ENCODE peak calls at places on chromosome 16, in five cellular contexts. Q is K562, X is A549, J is IMR-90, Y is SK-N-SH. S is an unnamed sample.

GRCh38 chr16:10256855-10257641 is 74.8 kb upstream of the GRIN2A start:
- DNase-seq in Q (peak), X (peak), J (no peak), Y (peak), S (peak)

GRCh38 chr16:85416267-85417109 is 196.6 kb upstream of the GSE1 start:
- DNase-seq in Q (peak), X (peak), J (peak), Y (peak), S (no peak)

GRCh38 chr16:89359296-89360147 is 130.8 kb downstream of the ANKRD11 start:
- DNase-seq in Q (no peak), X (no peak), J (no peak), Y (no peak), S (no peak)

GRCh38 chr16:52265446-52265861 is 281.5 kb downstream of the TOX3 start:
- DNase-seq in Q (no peak), X (no peak), J (no peak), Y (no peak), S (no peak)

GRCh38 chr16:60073376-60073775 is 1339.3 kb upstream of the GOT2 start:
- DNase-seq in Q (no peak), X (no peak), J (no peak), Y (no peak), S (no peak)

GRCh38 chr16:49754495-49755290 is 101.2 kb downstream of the ZNF423 start:
- DNase-seq in Q (no peak), X (no peak), J (no peak), Y (peak), S (no peak)

GRCh38 chr16:83843657-83844056 is 35.9 kb downstream of the HSBP1 start:
- DNase-seq in Q (no peak), X (no peak), J (no peak), Y (no peak), S (no peak)

GRCh38 chr16:65069090-65069489 is 52.8 kb downstream of the CDH11 start:
- DNase-seq in Q (no peak), X (peak), J (peak), Y (no peak), S (no peak)

GRCh38 chr16:46715769-46716305 is 26.4 kb downstream of the ORC6 start:
- DNase-seq in Q (no peak), X (no peak), J (no peak), Y (no peak), S (no peak)

GRCh38 chr16:23128056-23128455 is 21.2 kb downstream of the USP31 start:
- DNase-seq in Q (no peak), X (no peak), J (no peak), Y (no peak), S (no peak)

DNA sequence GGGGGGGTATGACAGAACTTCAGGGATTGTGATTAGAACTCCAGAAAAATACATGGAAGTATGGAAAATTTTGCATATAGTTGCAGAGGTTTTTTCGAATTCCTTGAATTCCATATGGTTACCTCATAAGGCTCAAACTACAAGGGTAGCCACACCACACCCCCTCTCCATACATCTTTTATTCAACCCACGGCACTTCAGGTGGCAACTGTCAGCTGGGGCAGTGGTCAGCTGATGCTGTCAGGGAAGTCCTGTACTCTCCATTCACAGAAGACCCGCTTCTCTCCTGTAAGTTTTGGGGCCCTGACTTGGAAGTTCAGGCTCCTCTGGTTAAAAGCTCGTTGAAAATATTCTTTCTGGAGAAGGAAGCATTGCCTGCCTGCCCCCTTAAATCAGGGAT is 57.5 kb upstream of the CLEC19A start:
- DNase-seq in Q (no peak), X (no peak), J (no peak), Y (no peak), S (no peak)
- TF ChIP-seq RCOR1 in Q (no peak), X (no peak), J (no peak), Y (no peak), S (no peak)

GRCh38 chr16:70253291-70254094 is 1.8 kb upstream of the EXOSC6 start:
- DNase-seq in Q (peak), X (peak), J (peak), Y (peak), S (no peak)

GRCh38 chr16:70252355-70252988 is 732 bp upstream of the EXOSC6 start:
- DNase-seq in Q (peak), X (peak), J (peak), Y (peak), S (no peak)

GRCh38 chr16:70250748-70251650 is 741 bp downstream of the EXOSC6 start:
- DNase-seq in Q (peak), X (peak), J (peak), Y (peak), S (no peak)

GRCh38 chr16:70254095-70254964 is 2.6 kb upstream of the EXOSC6 start:
- DNase-seq in Q (no peak), X (no peak), J (peak), Y (no peak), S (no peak)

DNA sequence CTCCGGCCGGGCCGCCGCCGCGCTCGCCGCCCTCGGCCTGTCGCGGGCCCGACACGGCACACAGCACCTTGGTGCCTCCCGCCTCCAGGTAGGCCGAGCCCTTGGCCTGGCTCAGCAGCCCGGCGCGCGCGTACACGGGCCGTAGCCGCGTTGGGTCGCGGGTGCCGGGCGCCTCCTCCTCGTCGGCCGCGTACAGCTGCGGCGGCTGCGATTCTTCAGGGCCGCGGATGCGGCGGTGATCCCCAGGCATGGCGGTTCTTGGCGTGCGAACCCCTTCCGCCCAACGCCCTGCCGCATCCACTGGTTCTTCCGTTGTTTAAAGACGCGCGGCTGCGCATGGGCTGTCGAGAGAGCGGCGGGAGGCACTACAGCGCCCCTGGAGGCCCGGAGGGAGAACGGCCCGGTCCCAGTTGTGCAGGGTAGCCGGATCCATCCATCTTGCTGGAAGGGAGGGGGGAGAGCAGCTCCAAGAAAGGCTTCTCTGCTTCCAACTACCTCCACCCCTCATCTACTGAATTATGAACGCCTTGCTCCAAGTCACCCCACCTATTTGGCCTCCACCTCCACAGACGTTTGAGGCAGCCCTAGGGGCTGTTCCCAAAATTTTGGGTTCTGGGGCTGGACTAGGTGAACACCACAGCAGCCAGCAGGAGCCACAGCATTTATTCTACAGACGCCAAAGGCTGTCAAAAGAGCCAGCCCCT is at the start of gene EXOSC6:
- DNase-seq in Q (peak), X (peak), J (peak), Y (peak), S (peak)
- TF ChIP-seq RCOR1 in Q (no peak), X (no peak), J (no peak), Y (peak), S (no peak)

DNA sequence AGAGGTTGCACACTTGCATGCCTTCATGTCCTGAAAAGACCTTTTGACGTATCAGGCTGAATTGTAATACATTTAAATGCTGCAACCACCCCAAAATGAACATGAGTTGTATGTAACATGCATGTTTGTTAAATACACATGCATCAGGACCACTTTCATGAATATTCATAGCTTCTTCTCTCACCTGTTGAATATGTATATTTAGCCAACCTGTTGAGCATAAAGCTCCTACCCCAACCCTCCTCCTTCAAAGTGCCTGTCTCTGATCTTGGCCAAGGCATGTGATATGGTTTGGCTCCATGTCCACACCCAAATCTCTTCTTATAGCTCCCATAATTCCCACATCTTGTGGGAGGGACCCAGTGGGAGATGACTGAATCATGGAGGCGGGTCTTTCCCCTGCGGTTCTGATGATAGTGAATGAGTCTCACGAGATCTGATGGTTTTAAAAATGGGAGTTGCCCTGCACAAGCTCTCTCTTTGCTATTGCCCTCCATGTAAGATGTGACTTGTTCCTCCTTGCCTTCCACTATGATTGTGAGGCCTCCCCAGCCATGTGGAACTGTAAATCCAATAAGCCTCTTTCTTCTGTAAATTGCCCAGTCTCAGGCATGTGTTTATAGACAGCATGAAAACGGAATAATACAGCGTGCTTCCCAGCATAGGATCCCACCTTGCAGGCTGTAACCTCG is 3.8 kb upstream of the CRYM start:
- DNase-seq in Q (no peak), X (no peak), J (no peak), Y (no peak), S (no peak)
- TF ChIP-seq RCOR1 in Q (no peak), X (no peak), J (no peak), Y (no peak), S (no peak)

GRCh38 chr16:56346131-56346890 is 79.0 kb downstream of the AMFR start:
- DNase-seq in Q (no peak), X (no peak), J (no peak), Y (no peak), S (no peak)
- TF ChIP-seq RCOR1 in Q (no peak), X (no peak), J (no peak), Y (no peak), S (no peak)

DNA sequence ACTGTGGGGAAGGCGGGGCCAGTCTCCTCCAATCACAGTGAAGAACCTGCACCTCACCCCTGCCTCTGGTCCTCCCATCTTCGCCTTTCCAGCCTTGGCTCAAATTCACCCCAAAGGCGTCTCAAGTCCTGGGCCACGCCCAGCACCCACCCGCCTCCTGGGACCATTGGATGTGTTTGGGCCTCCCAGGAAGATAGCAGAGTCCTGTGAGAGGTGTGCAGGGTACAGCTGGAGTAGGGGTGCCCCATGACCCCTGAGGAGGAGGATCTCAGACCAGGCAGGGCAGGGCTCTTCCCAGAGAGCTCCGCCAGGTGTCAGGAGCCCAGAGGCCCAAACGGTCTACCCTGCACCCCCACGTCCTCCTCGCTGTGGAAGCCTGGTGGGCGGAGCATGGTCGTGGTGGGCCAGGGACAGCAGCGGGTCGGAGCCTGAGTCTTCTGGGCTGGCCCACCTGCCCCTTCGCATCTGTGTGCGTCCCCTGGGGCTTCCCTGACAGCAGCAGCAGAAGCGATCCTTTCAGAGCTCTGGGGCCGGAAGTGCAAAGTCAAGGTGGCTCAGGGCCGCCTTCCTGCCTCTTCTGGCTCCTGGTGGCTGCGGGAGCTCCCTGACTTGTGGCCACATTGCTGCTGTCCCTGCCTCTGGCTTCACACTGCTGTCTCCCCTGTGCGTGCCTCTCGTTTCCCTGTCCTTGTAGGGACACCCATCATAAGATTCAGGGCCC is 34.9 kb upstream of the ZNF469 start:
- DNase-seq in Q (no peak), X (no peak), J (no peak), Y (peak), S (no peak)
- TF ChIP-seq RCOR1 in Q (no peak), X (no peak), J (no peak), Y (no peak), S (no peak)

DNA sequence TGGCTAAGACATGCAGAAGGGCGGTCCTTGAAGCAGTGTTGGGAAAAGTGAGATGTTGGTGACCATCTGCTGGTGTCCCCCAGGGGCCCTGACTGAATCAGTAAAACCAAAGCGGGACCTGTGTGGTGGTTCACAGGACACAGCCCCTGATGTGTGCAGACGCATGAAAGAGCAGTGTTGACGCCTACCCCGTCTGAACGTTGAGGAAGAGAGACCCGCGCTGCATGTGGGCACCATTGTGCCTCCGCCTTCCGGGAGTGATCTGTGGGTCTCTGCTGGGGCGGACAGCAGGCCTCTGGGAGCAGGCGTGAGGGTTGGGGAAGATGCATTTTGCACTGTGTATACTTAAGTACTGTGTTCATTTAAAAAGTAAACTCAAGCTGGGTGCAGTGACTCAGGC is 31.6 kb downstream of the MGRN1 start:
- DNase-seq in Q (no peak), X (no peak), J (no peak), Y (no peak), S (no peak)
- TF ChIP-seq RCOR1 in Q (no peak), X (no peak), J (no peak), Y (no peak), S (no peak)

GRCh38 chr16:35188288-35189155 is 1729.1 kb downstream of the TP53TG3F start:
- DNase-seq in Q (peak), X (peak), J (no peak), Y (peak), S (no peak)
- TF ChIP-seq RCOR1 in Q (no peak), X (no peak), J (no peak), Y (no peak), S (no peak)

GRCh38 chr16:583470-583814 is 6.4 kb upstream of the RAB40C start:
- DNase-seq in Q (peak), X (no peak), J (no peak), Y (no peak), S (no peak)
- TF ChIP-seq RCOR1 in Q (no peak), X (no peak), J (no peak), Y (no peak), S (no peak)

DNA sequence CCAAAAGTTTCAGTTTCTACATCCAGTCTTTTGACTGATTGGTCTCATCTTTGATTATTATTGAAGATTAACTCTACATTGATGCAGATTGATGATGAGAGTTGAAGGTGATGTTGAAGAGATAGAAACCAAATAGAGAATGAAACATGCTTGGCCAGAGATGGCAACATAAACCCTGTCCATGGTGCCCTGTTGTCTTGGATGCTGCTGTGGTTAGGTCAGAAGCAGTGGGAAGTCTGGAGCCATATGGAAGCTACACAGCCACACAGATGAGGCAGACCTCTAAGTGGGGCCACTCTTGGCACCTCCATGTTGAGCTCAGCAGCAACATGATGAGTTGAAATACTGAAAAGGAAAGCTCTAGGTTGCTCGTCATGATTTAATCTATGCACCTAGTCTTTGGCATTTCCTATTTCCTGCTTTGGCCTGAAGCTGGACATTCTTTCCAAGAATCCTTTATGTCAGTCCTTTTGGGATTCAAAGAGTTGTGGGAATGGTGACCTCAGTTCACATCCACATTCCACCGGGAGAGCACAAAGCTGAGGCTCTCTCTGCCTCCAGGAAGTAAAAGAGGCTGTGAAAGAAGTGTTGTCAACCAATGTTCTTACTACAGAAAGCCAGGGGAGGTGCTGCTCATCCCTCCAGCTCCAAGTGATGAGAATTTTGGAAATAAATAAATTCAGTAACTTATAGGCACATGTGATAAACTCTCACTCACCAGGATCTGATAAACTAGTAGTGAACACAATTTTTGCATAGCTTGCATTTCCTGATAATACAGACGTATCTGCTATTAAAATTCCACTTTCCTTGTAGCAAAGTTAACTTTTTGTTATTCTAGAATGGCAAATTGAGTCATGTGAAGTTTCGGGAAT is 127.7 kb upstream of the MAF start:
- DNase-seq in Q (no peak), X (no peak), J (no peak), Y (no peak), S (no peak)
- TF ChIP-seq RCOR1 in Q (no peak), X (no peak), J (no peak), Y (no peak), S (no peak)

GRCh38 chr16:48556913-48557351 is 53.0 kb downstream of the N4BP1 start:
- DNase-seq in Q (no peak), X (no peak), J (peak), Y (no peak), S (peak)
- TF ChIP-seq RCOR1 in Q (no peak), X (no peak), J (no peak), Y (no peak), S (no peak)